ENCODE peak calls at places on chromosomes 2 and 18, in nine cellular contexts. Z is ovary, N is GM12891, T is body of pancreas, W is uterus, X is prostate gland, Y is NB4, R is suprapubic skin, F is esophagus squamous epithelium. A is an unnamed sample.

GRCh38 chr2:137000790-137001189 is 235.4 kb downstream of the THSD7B start:
- DNase-seq in Z (no peak), N (no peak), T (no peak), W (no peak), X (no peak), Y (no peak), R (no peak), F (no peak), A (no peak)

GRCh38 chr2:77479895-77480294 is 42.3 kb downstream of the LRRTM4 start:
- DNase-seq in Z (no peak), N (no peak), T (no peak), W (no peak), X (no peak), Y (no peak), R (no peak), F (no peak), A (no peak)

GRCh38 chr18:70454705-70455322 is 166.0 kb downstream of the SOCS6 start:
- DNase-seq in Z (no peak), N (no peak), T (peak; percentile 26), W (no peak), X (peak; percentile 44), Y (peak; percentile 80), R (no peak), F (no peak), A (no peak)

GRCh38 chr2:149729575-149729974 is 142.0 kb upstream of the MMADHC start:
- DNase-seq in Z (no peak), N (no peak), T (no peak), W (no peak), X (no peak), Y (no peak), R (no peak), F (no peak), A (no peak)

GRCh38 chr2:75516378-75517122 is 44.2 kb downstream of the EVA1A start:
- DNase-seq in Z (no peak), N (no peak), T (peak; percentile 50), W (no peak), X (no peak), Y (no peak), R (no peak), F (no peak), A (no peak)

GRCh38 chr2:46392561-46393351 is 86.6 kb upstream of the TMEM247 start:
- DNase-seq in Z (no peak), N (no peak), T (no peak), W (no peak), X (no peak), Y (no peak), R (no peak), F (no peak), A (no peak)

GRCh38 chr2:55118643-55119065 is 68.4 kb upstream of the RTN4 start:
- DNase-seq in Z (no peak), N (no peak), T (no peak), W (no peak), X (no peak), Y (peak; percentile 33), R (no peak), F (no peak), A (no peak)

GRCh38 chr2:105498281-105498846 is 99.5 kb upstream of the FHL2 start:
- DNase-seq in Z (no peak), N (no peak), T (no peak), W (no peak), X (no peak), Y (no peak), R (no peak), F (no peak), A (no peak)

GRCh38 chr2:216206821-216207220 is 97.7 kb downstream of the XRCC5 start:
- DNase-seq in Z (no peak), N (no peak), T (no peak), W (no peak), X (no peak), Y (no peak), R (no peak), F (no peak), A (no peak)

GRCh38 chr2:36192978-36193377 is 162.6 kb upstream of the CRIM1 start:
- DNase-seq in Z (no peak), N (no peak), T (no peak), W (no peak), X (no peak), Y (no peak), R (no peak), F (no peak), A (no peak)

GRCh38 chr18:58057291-58057965 is 13.4 kb downstream of the NEDD4L start:
- DNase-seq in Z (no peak), N (no peak), T (peak; percentile 13), W (no peak), X (no peak), Y (no peak), R (no peak), F (no peak), A (no peak)

GRCh38 chr2:127421871-127422618 is 3.8 kb downstream of the PROC start:
- DNase-seq in Z (no peak), N (no peak), T (no peak), W (no peak), X (no peak), Y (no peak), R (no peak), F (no peak), A (no peak)

GRCh38 chr2:219509780-219510511 is 4.3 kb upstream of the ASIC4 start:
- DNase-seq in Z (peak; percentile 65), N (peak; percentile 70), T (peak; percentile 76), W (peak; percentile 66), X (peak; percentile 33), Y (peak; percentile 75), R (no peak), F (no peak), A (peak; percentile 67)
- TF ChIP-seq POLR2A in Z (no peak), N (no peak), T (no peak), W (no peak), X (no peak), Y (no peak), R (no peak), F (no peak), A (no peak)

GRCh38 chr18:23538040-23538439 is 34.7 kb downstream of the RMC1 start:
- DNase-seq in Z (no peak), N (no peak), T (no peak), W (no peak), X (no peak), Y (no peak), R (no peak), F (no peak), A (no peak)
- TF ChIP-seq POLR2A in Z (no peak), N (no peak), T (no peak), W (no peak), X (no peak), Y (no peak), R (no peak), F (no peak), A (no peak)

DNA sequence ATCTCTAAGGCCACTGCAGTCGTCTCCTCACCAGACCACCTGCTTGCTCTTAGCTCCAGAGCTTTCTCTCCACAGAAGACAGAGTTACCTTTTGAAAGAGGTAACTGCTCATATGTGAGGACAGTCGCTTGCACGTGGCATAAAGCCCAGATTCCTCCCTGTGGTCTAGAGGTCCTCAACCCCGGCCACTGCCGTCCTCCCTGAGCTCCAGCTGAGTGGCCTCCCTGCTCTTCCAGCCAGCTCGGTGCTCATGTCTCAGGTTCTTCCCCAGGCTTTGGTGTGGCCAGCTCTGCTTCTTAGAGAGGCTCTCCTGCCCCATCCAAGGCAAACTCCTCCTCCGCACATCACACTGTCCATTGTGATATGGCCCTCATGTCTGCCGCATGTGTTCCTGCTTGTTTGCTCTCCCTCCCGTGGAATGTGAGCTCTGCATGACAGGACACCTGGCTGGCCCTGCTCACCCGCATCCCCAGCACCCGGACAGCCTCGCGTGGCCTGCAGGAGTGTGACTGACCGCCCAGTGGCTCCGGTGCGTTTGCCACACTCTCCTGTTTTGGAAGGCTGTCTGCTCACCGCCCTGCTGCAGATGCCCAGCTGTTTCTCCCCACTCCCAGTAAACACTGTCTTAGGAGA is 91.5 kb upstream of the LDLRAD4 start:
- DNase-seq in Z (no peak), N (no peak), T (no peak), W (no peak), X (peak; percentile 52), Y (no peak), R (no peak), F (no peak), A (no peak)
- TF ChIP-seq POLR2A in Z (no peak), N (no peak), T (no peak), W (no peak), X (no peak), Y (no peak), R (no peak), F (no peak), A (peak; percentile 27)

GRCh38 chr2:24792874-24793751 is at the start of the genes CENPO and PTRHD1:
- DNase-seq in Z (peak; percentile 94), N (peak; percentile 87), T (peak; percentile 98), W (peak; percentile 95), X (peak; percentile 96), Y (peak; percentile 98), R (peak; percentile 98), F (peak; percentile 83), A (peak; percentile 87)
- TF ChIP-seq POLR2A in Z (peak; percentile 33), N (peak; percentile 87), T (peak; percentile 58), W (no peak), X (peak; percentile 32), Y (peak; percentile 89), R (peak; percentile 27), F (peak; percentile 33), A (peak; percentile 92)